ENCODE peak calls at places on chromosome 3, in five cellular contexts. One of them, this sample, is unnamed.

GRCh38 chr3:52527732-52528595 is 5.7 kb downstream of the NT5DC2 start:
- DNase-seq in K562: no peak
- DNase-seq in HepG2: no peak
- DNase-seq in GM12878: no peak
- DNase-seq in H1: no peak
- DNase-seq in this sample: no peak

GRCh38 chr3:105051972-105052371 is 314.7 kb upstream of the ALCAM start:
- DNase-seq in K562: no peak
- DNase-seq in HepG2: no peak
- DNase-seq in GM12878: no peak
- DNase-seq in H1: no peak
- DNase-seq in this sample: no peak

GRCh38 chr3:51984269-51984647 is 923 bp downstream of the ACY1 start:
- DNase-seq in K562: no peak
- DNase-seq in HepG2: no peak
- DNase-seq in GM12878: no peak
- DNase-seq in H1: no peak
- DNase-seq in this sample: no peak

GRCh38 chr3:99023590-99024192 is 122.2 kb upstream of the DCBLD2 start:
- DNase-seq in K562: peak
- DNase-seq in HepG2: peak
- DNase-seq in GM12878: no peak
- DNase-seq in H1: no peak
- DNase-seq in this sample: peak

GRCh38 chr3:141368062-141368924 is at the start of gene ZBTB38:
- DNase-seq in K562: peak
- DNase-seq in HepG2: peak
- DNase-seq in GM12878: no peak
- DNase-seq in H1: peak
- DNase-seq in this sample: peak

GRCh38 chr3:71423151-71423906 is 160.2 kb downstream of the FOXP1 start:
- DNase-seq in K562: peak
- DNase-seq in HepG2: no peak
- DNase-seq in GM12878: no peak
- DNase-seq in H1: no peak
- DNase-seq in this sample: no peak

GRCh38 chr3:39812537-39812936 is 3.1 kb downstream of the MYRIP start:
- DNase-seq in K562: no peak
- DNase-seq in HepG2: peak
- DNase-seq in GM12878: no peak
- DNase-seq in H1: no peak
- DNase-seq in this sample: no peak

GRCh38 chr3:87313641-87314040 is 37.3 kb upstream of the POU1F1 start:
- DNase-seq in K562: no peak
- DNase-seq in HepG2: no peak
- DNase-seq in GM12878: no peak
- DNase-seq in H1: no peak
- DNase-seq in this sample: no peak

GRCh38 chr3:94184781-94185180 is 121.9 kb downstream of the NSUN3 start:
- DNase-seq in K562: no peak
- DNase-seq in HepG2: no peak
- DNase-seq in GM12878: no peak
- DNase-seq in H1: no peak
- DNase-seq in this sample: no peak

GRCh38 chr3:112304611-112305010 is 10.6 kb upstream of the SLC9C1 start:
- DNase-seq in K562: no peak
- DNase-seq in HepG2: no peak
- DNase-seq in GM12878: no peak
- DNase-seq in H1: no peak
- DNase-seq in this sample: no peak
- TF ChIP-seq RAD21 in K562: no peak
- TF ChIP-seq RAD21 in HepG2: no peak
- TF ChIP-seq RAD21 in GM12878: no peak
- TF ChIP-seq RAD21 in H1: no peak
- TF ChIP-seq RAD21 in this sample: no peak

GRCh38 chr3:14296352-14296751 is 106.1 kb upstream of the SLC6A6 start:
- DNase-seq in K562: no peak
- DNase-seq in HepG2: no peak
- DNase-seq in GM12878: no peak
- DNase-seq in H1: no peak
- DNase-seq in this sample: no peak

GRCh38 chr3:14297305-14297704 is 105.1 kb upstream of the SLC6A6 start:
- DNase-seq in K562: no peak
- DNase-seq in HepG2: no peak
- DNase-seq in GM12878: no peak
- DNase-seq in H1: no peak
- DNase-seq in this sample: no peak

GRCh38 chr3:14298442-14298841 is 104.0 kb upstream of the SLC6A6 start:
- DNase-seq in K562: no peak
- DNase-seq in HepG2: no peak
- DNase-seq in GM12878: no peak
- DNase-seq in H1: no peak
- DNase-seq in this sample: no peak

GRCh38 chr3:14298991-14299555 is 103.3 kb upstream of the SLC6A6 start:
- DNase-seq in K562: no peak
- DNase-seq in HepG2: no peak
- DNase-seq in GM12878: no peak
- DNase-seq in H1: no peak
- DNase-seq in this sample: no peak

GRCh38 chr3:14297784-14298236 is 104.6 kb upstream of the SLC6A6 start:
- DNase-seq in K562: no peak
- DNase-seq in HepG2: no peak
- DNase-seq in GM12878: no peak
- DNase-seq in H1: no peak
- DNase-seq in this sample: no peak
- TF ChIP-seq SP1 in K562: no peak
- TF ChIP-seq SP1 in HepG2: no peak
- TF ChIP-seq SP1 in GM12878: no peak
- TF ChIP-seq SP1 in H1: no peak
- TF ChIP-seq SP1 in this sample: no peak

GRCh38 chr3:179837374-179837773 is 184.5 kb downstream of the USP13 start:
- DNase-seq in K562: no peak
- DNase-seq in HepG2: no peak
- DNase-seq in GM12878: no peak
- DNase-seq in H1: no peak
- DNase-seq in this sample: no peak
- TF ChIP-seq YY1 in K562: no peak
- TF ChIP-seq YY1 in HepG2: no peak
- TF ChIP-seq YY1 in GM12878: no peak
- TF ChIP-seq YY1 in H1: no peak
- TF ChIP-seq YY1 in this sample: no peak

GRCh38 chr3:48738144-48738536 is 21.1 kb upstream of the IP6K2 start:
- DNase-seq in K562: no peak
- DNase-seq in HepG2: no peak
- DNase-seq in GM12878: no peak
- DNase-seq in H1: no peak
- DNase-seq in this sample: no peak

GRCh38 chr3:48739617-48739954 is 22.6 kb upstream of the IP6K2 start:
- DNase-seq in K562: no peak
- DNase-seq in HepG2: no peak
- DNase-seq in GM12878: no peak
- DNase-seq in H1: no peak
- DNase-seq in this sample: no peak

GRCh38 chr3:48739955-48740823 is 23.2 kb upstream of the IP6K2 start:
- DNase-seq in K562: peak
- DNase-seq in HepG2: peak
- DNase-seq in GM12878: no peak
- DNase-seq in H1: peak
- DNase-seq in this sample: peak

GRCh38 chr3:48743773-48744172 is 26.8 kb upstream of the IP6K2 start:
- DNase-seq in K562: peak
- DNase-seq in HepG2: no peak
- DNase-seq in GM12878: no peak
- DNase-seq in H1: no peak
- DNase-seq in this sample: no peak

GRCh38 chr3:48738926-48739616 is 22.1 kb upstream of the IP6K2 start:
- DNase-seq in K562: no peak
- DNase-seq in HepG2: no peak
- DNase-seq in GM12878: no peak
- DNase-seq in H1: no peak
- DNase-seq in this sample: no peak
- TF ChIP-seq RAD21 in K562: no peak
- TF ChIP-seq RAD21 in HepG2: no peak
- TF ChIP-seq RAD21 in GM12878: no peak
- TF ChIP-seq RAD21 in H1: no peak
- TF ChIP-seq RAD21 in this sample: no peak